ENCODE peak calls at places on chromosomes 6 and 20, in eight cellular contexts. Q is uterus, F is vagina, R is A549, K is prostate gland, O is adrenal gland, H is Peyer's patch, M is body of pancreas. B is an unnamed sample.

GRCh38 chr6:114638346-114638745 is 295.5 kb upstream of the HS3ST5 start:
- DNase-seq in Q (no peak), F (no peak), R (no peak), K (no peak), O (no peak), H (no peak), M (no peak), B (no peak)

GRCh38 chr6:137122612-137123011 is 50.8 kb downstream of the IL22RA2 start:
- DNase-seq in Q (no peak), F (no peak), R (no peak), K (no peak), O (no peak), H (no peak), M (no peak), B (no peak)

GRCh38 chr20:34562643-34563042 is 4.1 kb downstream of the MAP1LC3A start:
- DNase-seq in Q (no peak), F (no peak), R (peak), K (no peak), O (no peak), H (no peak), M (no peak), B (no peak)

GRCh38 chr20:10581823-10582222 is 92.0 kb downstream of the JAG1 start:
- DNase-seq in Q (no peak), F (no peak), R (no peak), K (no peak), O (no peak), H (no peak), M (no peak), B (no peak)

GRCh38 chr20:21521596-21522478 is 8.0 kb upstream of the NKX2-2 start:
- DNase-seq in Q (no peak), F (no peak), R (no peak), K (no peak), O (no peak), H (no peak), M (no peak), B (no peak)

GRCh38 chr20:5864873-5865582 is 85.3 kb downstream of the TRMT6 start:
- DNase-seq in Q (no peak), F (no peak), R (no peak), K (no peak), O (peak), H (no peak), M (peak), B (no peak)

GRCh38 chr20:4283011-4283410 is 267.7 kb upstream of the RNF24 start:
- DNase-seq in Q (no peak), F (no peak), R (no peak), K (no peak), O (no peak), H (no peak), M (no peak), B (no peak)

GRCh38 chr6:15431762-15432495 is 186.1 kb downstream of the JARID2 start:
- DNase-seq in Q (no peak), F (no peak), R (no peak), K (no peak), O (no peak), H (no peak), M (no peak), B (no peak)

GRCh38 chr20:47703748-47704147 is 81.5 kb downstream of the SULF2 start:
- DNase-seq in Q (no peak), F (no peak), R (no peak), K (no peak), O (no peak), H (no peak), M (no peak), B (no peak)

GRCh38 chr20:36541227-36542018 is at the start of gene MYL9:
- DNase-seq in Q (peak), F (no peak), R (no peak), K (peak), O (peak), H (peak), M (peak), B (peak)
- TF ChIP-seq POLR2A in Q (no peak), F (peak), R (no peak), K (peak), O (peak), H (no peak), M (no peak), B (peak)

GRCh38 chr6:11223296-11223695 is 9.2 kb downstream of the NEDD9 start:
- DNase-seq in Q (no peak), F (no peak), R (no peak), K (no peak), O (no peak), H (no peak), M (no peak), B (no peak)
- H3K27ac ChIP-seq in Q (peak), F (peak), R (peak), K (peak), O (no peak), H (no peak), M (no peak), B (peak)

DNA sequence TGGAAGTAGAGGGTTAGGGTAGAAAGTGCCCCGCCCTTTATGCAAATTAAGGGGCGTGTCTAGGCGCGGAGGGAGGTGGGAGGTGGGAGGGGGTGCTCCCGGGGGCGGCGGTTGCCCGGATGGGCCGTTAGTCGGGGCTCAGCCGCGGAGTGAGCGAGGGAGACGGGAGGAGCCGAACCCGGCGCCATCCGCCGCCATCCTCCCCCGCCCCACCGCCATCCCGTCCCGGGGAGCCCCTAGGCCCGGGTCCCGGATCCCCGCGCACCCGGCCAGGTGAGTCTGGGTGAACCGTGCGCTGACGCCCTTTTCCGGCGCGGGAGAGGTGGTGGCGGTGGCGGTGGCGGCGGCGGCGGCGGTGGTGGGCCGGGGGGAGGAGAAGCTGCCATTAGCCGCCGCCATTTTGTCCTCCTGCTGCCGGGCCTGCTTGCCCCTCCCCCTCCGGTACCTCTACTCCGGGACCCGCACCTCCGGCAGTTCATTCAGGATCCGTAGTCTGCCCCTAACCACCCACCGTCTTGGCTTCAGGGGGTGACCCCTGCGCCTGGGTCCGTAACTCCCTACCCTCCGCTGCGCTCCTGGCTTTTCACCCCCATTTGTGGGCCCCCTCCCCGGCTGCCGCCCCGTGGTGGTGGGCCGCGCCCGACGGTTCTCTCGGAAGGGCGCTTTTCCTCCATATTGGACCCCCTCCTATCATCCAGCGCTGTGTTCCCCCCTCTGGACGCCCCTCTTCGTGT is at the start of gene PRRC2A:
- DNase-seq in Q (no peak), F (peak), R (peak), K (peak), O (no peak), H (peak), M (peak), B (peak)
- TF ChIP-seq POLR2A in Q (peak), F (peak), R (peak), K (peak), O (peak), H (peak), M (no peak), B (peak)

GRCh38 chr20:37490670-37491350 is 30.2 kb upstream of the NNAT start:
- DNase-seq in Q (no peak), F (no peak), R (no peak), K (no peak), O (no peak), H (no peak), M (no peak), B (no peak)
- H3K27ac ChIP-seq in Q (no peak), F (no peak), R (no peak), K (no peak), O (no peak), H (no peak), M (no peak), B (no peak)

GRCh38 chr6:169940554-169941290 is 189.3 kb downstream of the ERMARD start:
- DNase-seq in Q (peak), F (peak), R (no peak), K (no peak), O (no peak), H (no peak), M (no peak), B (no peak)

GRCh38 chr6:169943521-169944337 is 192.3 kb downstream of the ERMARD start:
- DNase-seq in Q (no peak), F (peak), R (no peak), K (no peak), O (no peak), H (peak), M (no peak), B (no peak)

GRCh38 chr6:169945117-169945516 is 193.7 kb downstream of the ERMARD start:
- DNase-seq in Q (no peak), F (peak), R (no peak), K (no peak), O (no peak), H (no peak), M (no peak), B (no peak)

GRCh38 chr6:169942173-169942572 is 190.8 kb downstream of the ERMARD start:
- DNase-seq in Q (no peak), F (no peak), R (no peak), K (no peak), O (no peak), H (no peak), M (no peak), B (no peak)

DNA sequence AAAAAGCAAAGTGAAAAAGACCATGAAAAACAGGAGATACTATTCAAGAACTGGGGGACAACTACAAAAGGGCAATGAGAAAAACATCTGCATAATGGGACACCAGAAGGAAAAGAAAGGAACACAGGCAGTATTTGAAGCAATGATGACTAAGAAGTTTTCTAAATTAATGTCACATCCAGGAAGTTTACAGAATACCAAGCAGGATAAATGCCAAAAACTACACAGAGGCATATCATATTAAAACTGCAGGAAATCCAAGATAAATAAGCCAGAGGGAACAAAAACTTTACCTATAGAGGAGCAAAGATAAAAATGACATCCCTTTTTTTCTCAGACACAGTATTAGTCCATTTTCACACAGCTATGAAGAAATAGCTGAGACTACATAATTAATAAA is 193.0 kb downstream of the ERMARD start:
- DNase-seq in Q (no peak), F (no peak), R (no peak), K (no peak), O (no peak), H (no peak), M (no peak), B (no peak)
- TF ChIP-seq POLR2A in Q (no peak), F (no peak), R (no peak), K (no peak), O (no peak), H (no peak), M (no peak), B (no peak)

DNA sequence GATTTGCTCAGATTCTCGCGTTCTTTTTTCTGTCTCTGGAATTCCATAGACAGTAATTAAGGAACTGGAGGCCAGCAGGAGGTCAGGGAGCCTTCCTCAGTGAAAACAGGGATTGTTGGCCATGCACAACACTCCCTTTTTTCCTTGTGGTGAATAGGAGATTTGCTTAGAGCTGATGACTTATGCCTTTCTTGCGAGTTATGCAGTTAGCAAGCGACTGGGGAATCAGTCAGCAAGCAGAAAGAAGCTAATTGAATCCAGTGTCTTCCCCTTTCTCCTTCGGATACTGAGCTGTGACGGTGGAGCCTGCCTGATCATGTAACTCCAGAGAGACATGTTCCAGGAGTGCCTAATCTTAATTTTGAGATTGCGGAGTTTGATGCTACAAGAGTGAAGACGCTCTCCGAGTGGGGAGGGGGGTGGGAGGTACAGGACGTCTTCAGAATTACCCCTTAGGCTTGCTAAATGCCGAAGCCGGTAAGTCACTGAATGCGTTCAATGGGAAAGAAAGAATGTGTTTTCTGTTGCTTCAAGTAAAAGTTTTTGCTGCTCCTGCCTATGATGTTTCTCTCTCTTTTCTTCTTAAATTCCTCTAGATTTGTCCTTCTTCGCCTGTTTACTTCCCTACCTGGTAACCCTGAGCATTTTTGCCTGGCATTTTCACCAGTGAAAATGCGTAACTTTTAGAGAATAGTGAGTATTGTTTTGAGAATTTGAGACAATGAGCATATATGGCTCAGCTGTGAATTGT is 165.9 kb downstream of the SASH1 start:
- DNase-seq in Q (no peak), F (no peak), R (no peak), K (no peak), O (no peak), H (no peak), M (no peak), B (no peak)
- H3K27ac ChIP-seq in Q (peak), F (peak), R (no peak), K (peak), O (peak), H (peak), M (no peak), B (peak)

DNA sequence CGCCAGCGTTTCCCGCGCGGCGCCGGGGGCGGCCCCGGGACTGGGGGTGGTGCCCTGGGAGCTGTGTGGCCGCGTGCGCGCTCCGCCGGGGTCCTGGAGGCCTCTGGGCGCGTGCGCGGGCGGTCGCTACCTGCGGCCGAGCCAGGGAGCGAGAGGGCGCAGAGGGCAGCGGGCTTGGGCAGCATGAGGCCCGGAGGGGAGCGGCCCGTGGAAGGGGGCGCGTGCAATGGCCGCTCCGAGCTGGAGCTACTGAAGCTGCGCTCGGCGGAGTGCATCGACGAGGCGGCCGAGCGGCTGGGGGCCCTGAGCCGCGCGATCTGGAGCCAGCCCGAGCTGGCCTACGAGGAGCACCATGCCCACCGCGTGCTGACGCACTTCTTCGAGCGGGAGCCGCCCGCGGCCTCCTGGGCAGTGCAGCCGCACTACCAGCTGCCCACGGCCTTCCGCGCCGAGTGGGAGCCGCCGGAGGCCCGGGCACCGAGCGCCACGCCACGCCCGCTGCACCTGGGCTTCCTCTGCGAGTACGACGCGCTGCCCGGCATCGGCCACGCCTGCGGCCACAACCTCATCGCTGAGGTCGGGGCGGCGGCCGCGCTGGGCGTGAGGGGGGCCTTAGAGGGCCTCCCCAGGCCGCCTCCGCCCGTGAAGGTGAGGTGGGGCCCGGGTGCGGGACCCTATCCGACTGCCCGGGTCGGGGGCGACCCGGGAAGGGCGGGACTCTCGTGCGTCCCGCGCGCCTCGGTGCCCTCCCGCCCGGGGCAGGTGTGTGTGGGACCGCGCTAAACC is at the start of gene PM20D2:
- DNase-seq in Q (peak), F (no peak), R (peak), K (peak), O (peak), H (peak), M (peak), B (peak)
- TF ChIP-seq POLR2A in Q (no peak), F (peak), R (peak), K (peak), O (peak), H (peak), M (peak), B (peak)

DNA sequence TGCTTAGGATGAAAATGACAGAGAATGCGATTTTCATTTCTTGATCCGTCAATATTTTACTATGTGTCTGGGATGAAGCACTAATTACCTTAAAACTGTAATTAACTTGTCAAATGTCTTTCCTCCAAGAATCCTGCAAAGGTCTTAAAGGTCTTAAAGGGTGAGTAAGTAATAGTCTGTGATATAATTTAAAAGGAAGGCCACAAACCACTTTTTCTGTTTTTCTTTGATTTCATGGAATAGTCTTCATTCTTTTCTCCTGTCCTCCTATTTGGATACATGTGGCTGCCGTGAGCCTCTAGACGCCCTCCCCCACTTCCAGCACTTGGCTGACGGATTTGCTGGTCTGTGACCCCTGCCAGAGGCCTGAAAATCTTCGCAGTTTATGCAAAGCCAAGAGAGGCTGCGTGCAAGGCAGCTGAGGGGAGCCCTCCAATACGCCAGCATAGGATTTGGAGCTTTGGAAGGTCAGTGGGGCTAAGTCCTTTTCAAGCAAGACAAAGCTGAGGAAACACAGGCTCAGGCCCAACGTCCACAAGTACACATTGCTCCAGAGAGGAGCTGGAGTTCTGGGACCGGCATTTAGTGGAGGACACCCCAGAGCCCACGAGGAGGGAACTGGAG is 382.5 kb downstream of the SMOC2 start:
- DNase-seq in Q (no peak), F (no peak), R (no peak), K (no peak), O (no peak), H (no peak), M (no peak), B (no peak)
- H3K27ac ChIP-seq in Q (peak), F (no peak), R (no peak), K (no peak), O (no peak), H (no peak), M (no peak), B (no peak)

DNA sequence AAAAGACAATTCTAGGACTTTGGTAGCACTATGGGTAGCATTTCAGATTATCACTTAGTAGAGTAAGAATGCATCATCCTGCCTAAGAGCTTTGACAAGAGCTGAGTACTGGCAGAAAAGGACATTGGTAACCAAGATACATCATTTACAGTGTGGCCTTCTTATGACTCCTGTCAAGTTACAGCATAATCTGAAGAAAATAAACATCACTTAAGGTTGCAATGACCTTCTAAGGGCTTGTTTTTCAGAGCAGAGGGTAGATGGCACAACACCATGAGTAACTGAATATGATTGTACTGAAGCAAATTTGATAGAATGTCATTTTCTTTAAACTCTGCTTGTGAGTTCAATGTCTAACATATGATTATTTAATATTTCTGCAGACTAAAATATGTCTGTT is 822.6 kb downstream of the TBC1D32 start:
- DNase-seq in Q (no peak), F (no peak), R (no peak), K (no peak), O (no peak), H (no peak), M (no peak), B (no peak)
- TF ChIP-seq POLR2A in Q (no peak), F (no peak), R (no peak), K (no peak), O (no peak), H (no peak), M (no peak), B (no peak)

B was measured in heart left ventricle.